ENCODE peak calls at places on chromosome 18, in ten cellular contexts. One of them, this sample, is unnamed.

GRCh38 chr18:43819873-43820272 is 542.6 kb upstream of the SYT4 start:
- DNase-seq in AG10803: no peak
- DNase-seq in esophagus squamous epithelium: no peak
- DNase-seq in fibroblast of mammary gland: no peak
- DNase-seq in CD4-positive, CD25-positive, alpha-beta regulatory T cell: no peak
- DNase-seq in kidney epithelial cell: no peak
- DNase-seq in left lung: no peak
- DNase-seq in kidney: no peak
- DNase-seq in pancreas: no peak
- DNase-seq in psoas muscle: no peak
- DNase-seq in this sample: no peak

GRCh38 chr18:2656237-2657042 is 914 bp downstream of the SMCHD1 start:
- DNase-seq in AG10803: peak
- DNase-seq in esophagus squamous epithelium: peak
- DNase-seq in fibroblast of mammary gland: peak
- DNase-seq in CD4-positive, CD25-positive, alpha-beta regulatory T cell: peak
- DNase-seq in kidney epithelial cell: no peak
- DNase-seq in left lung: peak
- DNase-seq in kidney: peak
- DNase-seq in pancreas: peak
- DNase-seq in psoas muscle: peak
- DNase-seq in this sample: peak

GRCh38 chr18:29163596-29163995 is 986.7 kb upstream of the CDH2 start:
- DNase-seq in AG10803: no peak
- DNase-seq in esophagus squamous epithelium: no peak
- DNase-seq in fibroblast of mammary gland: peak
- DNase-seq in CD4-positive, CD25-positive, alpha-beta regulatory T cell: no peak
- DNase-seq in kidney epithelial cell: no peak
- DNase-seq in left lung: no peak
- DNase-seq in kidney: no peak
- DNase-seq in pancreas: no peak
- DNase-seq in psoas muscle: no peak
- DNase-seq in this sample: no peak

GRCh38 chr18:6009751-6010150 is 114.4 kb upstream of the TMEM200C start:
- DNase-seq in AG10803: no peak
- DNase-seq in esophagus squamous epithelium: no peak
- DNase-seq in fibroblast of mammary gland: peak
- DNase-seq in CD4-positive, CD25-positive, alpha-beta regulatory T cell: no peak
- DNase-seq in kidney epithelial cell: no peak
- DNase-seq in left lung: no peak
- DNase-seq in kidney: no peak
- DNase-seq in pancreas: no peak
- DNase-seq in psoas muscle: no peak
- DNase-seq in this sample: no peak

GRCh38 chr18:57054891-57055290 is 92.0 kb upstream of the BOD1L2 start:
- DNase-seq in AG10803: no peak
- DNase-seq in esophagus squamous epithelium: no peak
- DNase-seq in fibroblast of mammary gland: no peak
- DNase-seq in CD4-positive, CD25-positive, alpha-beta regulatory T cell: no peak
- DNase-seq in kidney epithelial cell: no peak
- DNase-seq in left lung: no peak
- DNase-seq in kidney: no peak
- DNase-seq in pancreas: no peak
- DNase-seq in psoas muscle: no peak
- DNase-seq in this sample: no peak

GRCh38 chr18:63106727-63107126 is 212.8 kb downstream of the BCL2 start:
- DNase-seq in AG10803: no peak
- DNase-seq in esophagus squamous epithelium: no peak
- DNase-seq in fibroblast of mammary gland: no peak
- DNase-seq in CD4-positive, CD25-positive, alpha-beta regulatory T cell: peak
- DNase-seq in kidney epithelial cell: no peak
- DNase-seq in left lung: no peak
- DNase-seq in kidney: no peak
- DNase-seq in pancreas: no peak
- DNase-seq in psoas muscle: no peak
- DNase-seq in this sample: no peak

GRCh38 chr18:73577365-73577764 is 570.3 kb downstream of the FBXO15 start:
- DNase-seq in AG10803: peak
- DNase-seq in esophagus squamous epithelium: no peak
- DNase-seq in fibroblast of mammary gland: peak
- DNase-seq in CD4-positive, CD25-positive, alpha-beta regulatory T cell: no peak
- DNase-seq in kidney epithelial cell: no peak
- DNase-seq in left lung: no peak
- DNase-seq in kidney: no peak
- DNase-seq in pancreas: no peak
- DNase-seq in psoas muscle: no peak
- DNase-seq in this sample: no peak

GRCh38 chr18:58674863-58675472 is 3.7 kb downstream of the MALT1 start:
- DNase-seq in AG10803: peak
- DNase-seq in esophagus squamous epithelium: no peak
- DNase-seq in fibroblast of mammary gland: no peak
- DNase-seq in CD4-positive, CD25-positive, alpha-beta regulatory T cell: no peak
- DNase-seq in kidney epithelial cell: no peak
- DNase-seq in left lung: no peak
- DNase-seq in kidney: no peak
- DNase-seq in pancreas: no peak
- DNase-seq in psoas muscle: no peak
- DNase-seq in this sample: peak

GRCh38 chr18:48547456-48548403 is 8.9 kb downstream of the CTIF start:
- DNase-seq in AG10803: peak
- DNase-seq in esophagus squamous epithelium: no peak
- DNase-seq in fibroblast of mammary gland: peak
- DNase-seq in CD4-positive, CD25-positive, alpha-beta regulatory T cell: no peak
- DNase-seq in kidney epithelial cell: peak
- DNase-seq in left lung: no peak
- DNase-seq in kidney: no peak
- DNase-seq in pancreas: no peak
- DNase-seq in psoas muscle: peak
- DNase-seq in this sample: peak

GRCh38 chr18:48544116-48544515 is 5.3 kb downstream of the CTIF start:
- DNase-seq in AG10803: no peak
- DNase-seq in esophagus squamous epithelium: no peak
- DNase-seq in fibroblast of mammary gland: no peak
- DNase-seq in CD4-positive, CD25-positive, alpha-beta regulatory T cell: no peak
- DNase-seq in kidney epithelial cell: no peak
- DNase-seq in left lung: no peak
- DNase-seq in kidney: no peak
- DNase-seq in pancreas: no peak
- DNase-seq in psoas muscle: no peak
- DNase-seq in this sample: no peak

GRCh38 chr18:48544661-48545415 is 6.0 kb downstream of the CTIF start:
- DNase-seq in AG10803: no peak
- DNase-seq in esophagus squamous epithelium: no peak
- DNase-seq in fibroblast of mammary gland: no peak
- DNase-seq in CD4-positive, CD25-positive, alpha-beta regulatory T cell: no peak
- DNase-seq in kidney epithelial cell: no peak
- DNase-seq in left lung: no peak
- DNase-seq in kidney: peak
- DNase-seq in pancreas: no peak
- DNase-seq in psoas muscle: no peak
- DNase-seq in this sample: no peak

GRCh38 chr18:48546411-48546810 is 7.6 kb downstream of the CTIF start:
- DNase-seq in AG10803: peak
- DNase-seq in esophagus squamous epithelium: no peak
- DNase-seq in fibroblast of mammary gland: no peak
- DNase-seq in CD4-positive, CD25-positive, alpha-beta regulatory T cell: no peak
- DNase-seq in kidney epithelial cell: no peak
- DNase-seq in left lung: no peak
- DNase-seq in kidney: no peak
- DNase-seq in pancreas: no peak
- DNase-seq in psoas muscle: no peak
- DNase-seq in this sample: peak

GRCh38 chr18:48545690-48546365 is 7.0 kb downstream of the CTIF start:
- DNase-seq in AG10803: peak
- DNase-seq in esophagus squamous epithelium: no peak
- DNase-seq in fibroblast of mammary gland: peak
- DNase-seq in CD4-positive, CD25-positive, alpha-beta regulatory T cell: no peak
- DNase-seq in kidney epithelial cell: no peak
- DNase-seq in left lung: peak
- DNase-seq in kidney: peak
- DNase-seq in pancreas: no peak
- DNase-seq in psoas muscle: peak
- DNase-seq in this sample: peak
- H3K4me3 ChIP-seq in AG10803: peak
- H3K4me3 ChIP-seq in esophagus squamous epithelium: peak
- H3K4me3 ChIP-seq in fibroblast of mammary gland: no peak
- H3K4me3 ChIP-seq in CD4-positive, CD25-positive, alpha-beta regulatory T cell: no peak
- H3K4me3 ChIP-seq in kidney epithelial cell: no peak
- H3K4me3 ChIP-seq in left lung: no peak
- H3K4me3 ChIP-seq in kidney: no peak
- H3K4me3 ChIP-seq in pancreas: no peak
- H3K4me3 ChIP-seq in psoas muscle: peak
- H3K4me3 ChIP-seq in this sample: no peak

DNA sequence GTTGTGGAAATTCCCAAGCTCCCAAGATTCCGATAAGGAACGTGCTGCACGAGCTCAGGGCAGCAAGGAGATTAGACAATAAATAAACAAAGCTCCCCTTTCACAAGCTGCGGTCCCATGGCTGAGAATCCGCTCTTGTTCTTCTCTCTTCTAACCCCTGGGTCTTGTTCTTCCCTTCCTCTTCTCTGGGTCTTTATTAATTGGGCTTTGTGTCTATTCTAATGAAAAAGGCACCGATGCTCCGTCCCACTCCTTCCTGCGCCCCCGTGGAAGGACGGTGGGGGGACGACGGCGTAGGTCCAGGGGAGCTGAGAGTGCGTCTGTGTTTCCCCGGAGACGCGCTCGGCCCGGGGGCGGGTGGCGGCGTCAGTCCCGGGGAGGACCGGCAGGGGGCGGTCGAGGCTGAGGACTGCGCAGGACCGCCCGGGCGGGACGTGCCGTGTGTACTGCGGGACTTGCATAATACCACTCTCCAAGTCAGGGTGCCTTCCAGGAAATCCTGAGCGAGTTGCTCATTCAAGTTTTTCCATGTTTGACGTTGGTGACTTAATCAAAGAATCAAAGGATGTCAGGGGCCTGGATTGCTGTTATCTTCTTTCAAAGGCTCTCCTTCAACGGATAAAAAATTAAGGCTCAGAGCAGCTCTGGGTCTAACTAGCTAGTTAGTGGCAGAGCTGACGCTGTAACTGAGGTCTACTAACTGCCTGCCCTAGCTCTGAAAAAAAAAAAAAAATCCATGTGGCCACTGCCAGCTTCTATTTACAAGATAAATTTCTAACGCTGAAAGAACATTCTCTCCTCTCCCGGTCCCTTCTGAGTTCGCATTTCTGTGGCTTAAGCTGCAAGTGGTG is 321.4 kb downstream of the TGIF1 start:
- DNase-seq in AG10803: peak
- DNase-seq in esophagus squamous epithelium: peak
- DNase-seq in fibroblast of mammary gland: peak
- DNase-seq in CD4-positive, CD25-positive, alpha-beta regulatory T cell: peak
- DNase-seq in kidney epithelial cell: peak
- DNase-seq in left lung: peak
- DNase-seq in kidney: peak
- DNase-seq in pancreas: peak
- DNase-seq in psoas muscle: peak
- DNase-seq in this sample: peak
- H3K4me3 ChIP-seq in AG10803: peak
- H3K4me3 ChIP-seq in esophagus squamous epithelium: peak
- H3K4me3 ChIP-seq in fibroblast of mammary gland: peak
- H3K4me3 ChIP-seq in CD4-positive, CD25-positive, alpha-beta regulatory T cell: peak
- H3K4me3 ChIP-seq in kidney epithelial cell: peak
- H3K4me3 ChIP-seq in left lung: peak
- H3K4me3 ChIP-seq in kidney: peak
- H3K4me3 ChIP-seq in pancreas: peak
- H3K4me3 ChIP-seq in psoas muscle: peak
- H3K4me3 ChIP-seq in this sample: peak

GRCh38 chr18:9428301-9428706 is 47.0 kb upstream of the RALBP1 start:
- DNase-seq in AG10803: no peak
- DNase-seq in esophagus squamous epithelium: no peak
- DNase-seq in fibroblast of mammary gland: no peak
- DNase-seq in CD4-positive, CD25-positive, alpha-beta regulatory T cell: no peak
- DNase-seq in kidney epithelial cell: no peak
- DNase-seq in left lung: no peak
- DNase-seq in kidney: no peak
- DNase-seq in pancreas: no peak
- DNase-seq in psoas muscle: no peak
- DNase-seq in this sample: no peak

GRCh38 chr18:9429662-9429993 is 45.7 kb upstream of the RALBP1 start:
- DNase-seq in AG10803: peak
- DNase-seq in esophagus squamous epithelium: no peak
- DNase-seq in fibroblast of mammary gland: peak
- DNase-seq in CD4-positive, CD25-positive, alpha-beta regulatory T cell: no peak
- DNase-seq in kidney epithelial cell: no peak
- DNase-seq in left lung: no peak
- DNase-seq in kidney: no peak
- DNase-seq in pancreas: no peak
- DNase-seq in psoas muscle: no peak
- DNase-seq in this sample: no peak

GRCh38 chr18:9426753-9427152 is 48.6 kb upstream of the RALBP1 start:
- DNase-seq in AG10803: no peak
- DNase-seq in esophagus squamous epithelium: no peak
- DNase-seq in fibroblast of mammary gland: no peak
- DNase-seq in CD4-positive, CD25-positive, alpha-beta regulatory T cell: no peak
- DNase-seq in kidney epithelial cell: no peak
- DNase-seq in left lung: no peak
- DNase-seq in kidney: no peak
- DNase-seq in pancreas: no peak
- DNase-seq in psoas muscle: no peak
- DNase-seq in this sample: no peak

GRCh38 chr18:9431296-9431695 is 44.0 kb upstream of the RALBP1 start:
- DNase-seq in AG10803: no peak
- DNase-seq in esophagus squamous epithelium: no peak
- DNase-seq in fibroblast of mammary gland: no peak
- DNase-seq in CD4-positive, CD25-positive, alpha-beta regulatory T cell: no peak
- DNase-seq in kidney epithelial cell: no peak
- DNase-seq in left lung: no peak
- DNase-seq in kidney: no peak
- DNase-seq in pancreas: no peak
- DNase-seq in psoas muscle: no peak
- DNase-seq in this sample: no peak

GRCh38 chr18:9428862-9429661 is 46.3 kb upstream of the RALBP1 start:
- DNase-seq in AG10803: peak
- DNase-seq in esophagus squamous epithelium: no peak
- DNase-seq in fibroblast of mammary gland: no peak
- DNase-seq in CD4-positive, CD25-positive, alpha-beta regulatory T cell: no peak
- DNase-seq in kidney epithelial cell: no peak
- DNase-seq in left lung: no peak
- DNase-seq in kidney: no peak
- DNase-seq in pancreas: no peak
- DNase-seq in psoas muscle: no peak
- DNase-seq in this sample: no peak
- H3K4me3 ChIP-seq in AG10803: no peak
- H3K4me3 ChIP-seq in esophagus squamous epithelium: no peak
- H3K4me3 ChIP-seq in fibroblast of mammary gland: no peak
- H3K4me3 ChIP-seq in CD4-positive, CD25-positive, alpha-beta regulatory T cell: no peak
- H3K4me3 ChIP-seq in kidney epithelial cell: no peak
- H3K4me3 ChIP-seq in left lung: no peak
- H3K4me3 ChIP-seq in kidney: no peak
- H3K4me3 ChIP-seq in pancreas: no peak
- H3K4me3 ChIP-seq in psoas muscle: no peak
- H3K4me3 ChIP-seq in this sample: no peak

DNA sequence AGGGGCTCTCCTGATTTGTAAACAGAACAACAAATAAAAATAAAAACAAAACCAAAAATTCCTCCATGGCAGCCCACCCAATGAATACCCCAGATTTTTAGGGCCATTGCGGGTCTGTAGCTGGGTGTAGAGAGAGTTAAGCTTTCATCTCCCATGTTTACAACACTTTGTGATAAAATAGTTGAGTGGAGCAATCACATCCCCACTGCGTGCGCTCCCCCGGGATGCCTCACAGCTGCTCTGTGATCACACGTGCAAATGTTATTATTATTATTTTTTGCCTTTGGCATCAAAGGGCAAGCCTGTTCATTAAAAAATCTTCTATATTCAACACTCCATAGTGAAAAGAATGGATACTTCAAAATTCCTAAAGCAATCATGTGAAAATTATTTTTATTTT is 118.0 kb downstream of the MBP start:
- DNase-seq in AG10803: no peak
- DNase-seq in esophagus squamous epithelium: no peak
- DNase-seq in fibroblast of mammary gland: no peak
- DNase-seq in CD4-positive, CD25-positive, alpha-beta regulatory T cell: no peak
- DNase-seq in kidney epithelial cell: no peak
- DNase-seq in left lung: no peak
- DNase-seq in kidney: peak
- DNase-seq in pancreas: no peak
- DNase-seq in psoas muscle: peak
- DNase-seq in this sample: peak
- H3K4me3 ChIP-seq in AG10803: no peak
- H3K4me3 ChIP-seq in esophagus squamous epithelium: no peak
- H3K4me3 ChIP-seq in fibroblast of mammary gland: no peak
- H3K4me3 ChIP-seq in CD4-positive, CD25-positive, alpha-beta regulatory T cell: no peak
- H3K4me3 ChIP-seq in kidney epithelial cell: no peak
- H3K4me3 ChIP-seq in left lung: no peak
- H3K4me3 ChIP-seq in kidney: no peak
- H3K4me3 ChIP-seq in pancreas: no peak
- H3K4me3 ChIP-seq in psoas muscle: peak
- H3K4me3 ChIP-seq in this sample: no peak

This sample was measured in fibroblast of villous mesenchyme.